ENCODE peak calls at places on chromosomes 16 and 17, in four cellular contexts. One of them, this sample, is unnamed.

GRCh38 chr17:66272699-66273390 is 29.6 kb upstream of the PRKCA start:
- DNase-seq in K562: peak
- DNase-seq in HepG2: no peak
- DNase-seq in A549: peak
- DNase-seq in this sample: no peak

GRCh38 chr17:42345396-42346078 is 42.7 kb downstream of the STAT3 start:
- DNase-seq in HepG2: no peak
- DNase-seq in K562: no peak
- DNase-seq in A549: no peak
- DNase-seq in this sample: no peak

GRCh38 chr17:16940116-16940881 is 31.6 kb downstream of the TNFRSF13B start:
- DNase-seq in A549: no peak
- DNase-seq in K562: no peak
- DNase-seq in HepG2: no peak
- DNase-seq in this sample: peak

GRCh38 chr17:54900457-54901229 is at the start of gene TOM1L1:
- DNase-seq in K562: peak
- DNase-seq in HepG2: peak
- DNase-seq in A549: peak
- DNase-seq in this sample: peak

GRCh38 chr17:45672301-45672700 is 111.8 kb upstream of the CRHR1 start:
- DNase-seq in A549: no peak
- DNase-seq in K562: peak
- DNase-seq in HepG2: no peak
- DNase-seq in this sample: no peak

GRCh38 chr17:42153919-42154491 is 784 bp downstream of the RAB5C start:
- DNase-seq in HepG2: peak
- DNase-seq in K562: peak
- DNase-seq in A549: no peak
- DNase-seq in this sample: no peak

GRCh38 chr16:12584488-12585233 is 219.0 kb downstream of the CPPED1 start:
- DNase-seq in A549: no peak
- DNase-seq in HepG2: peak
- DNase-seq in K562: no peak
- DNase-seq in this sample: no peak

GRCh38 chr17:81428121-81428515 is 32.9 kb downstream of the BAHCC1 start:
- DNase-seq in A549: no peak
- DNase-seq in K562: no peak
- DNase-seq in HepG2: no peak
- DNase-seq in this sample: no peak

GRCh38 chr17:72733619-72734282 is 358.7 kb downstream of the SLC39A11 start:
- DNase-seq in HepG2: peak
- DNase-seq in A549: no peak
- DNase-seq in K562: no peak
- DNase-seq in this sample: no peak

GRCh38 chr17:29376667-29377268 is 13.4 kb upstream of the TAOK1 start:
- DNase-seq in K562: no peak
- DNase-seq in HepG2: no peak
- DNase-seq in A549: peak
- DNase-seq in this sample: no peak

GRCh38 chr17:53227514-53227913 is 595.2 kb upstream of the KIF2B start:
- DNase-seq in HepG2: no peak
- DNase-seq in K562: no peak
- DNase-seq in A549: no peak
- DNase-seq in this sample: no peak

GRCh38 chr17:56908061-56908542 is 5.7 kb downstream of the TRIM25 start:
- DNase-seq in HepG2: no peak
- DNase-seq in K562: no peak
- DNase-seq in A549: no peak
- DNase-seq in this sample: no peak

GRCh38 chr17:58520843-58521430 is 6.5 kb upstream of the MTMR4 start:
- DNase-seq in HepG2: peak
- DNase-seq in A549: no peak
- DNase-seq in K562: no peak
- DNase-seq in this sample: no peak

GRCh38 chr17:73727941-73728340 is 83.7 kb upstream of the SDK2 start:
- DNase-seq in HepG2: no peak
- DNase-seq in A549: no peak
- DNase-seq in K562: no peak
- DNase-seq in this sample: no peak

GRCh38 chr16:72455743-72456659 is 284.0 kb upstream of the PMFBP1 start:
- DNase-seq in K562: no peak
- DNase-seq in A549: no peak
- DNase-seq in HepG2: peak
- DNase-seq in this sample: no peak

GRCh38 chr17:42667088-42667951 is 8.2 kb downstream of the TUBG2 start:
- DNase-seq in K562: no peak
- DNase-seq in A549: peak
- DNase-seq in HepG2: peak
- DNase-seq in this sample: no peak

GRCh38 chr16:3112058-3112880 is at the start of gene ZNF205:
- DNase-seq in A549: peak
- DNase-seq in K562: peak
- DNase-seq in HepG2: peak
- DNase-seq in this sample: no peak

GRCh38 chr16:87216824-87217205 is 100.4 kb downstream of the C16orf95 start:
- DNase-seq in K562: no peak
- DNase-seq in A549: no peak
- DNase-seq in HepG2: no peak
- DNase-seq in this sample: no peak

GRCh38 chr16:47779201-47780016 is 318.3 kb downstream of the PHKB start:
- DNase-seq in A549: no peak
- DNase-seq in K562: peak
- DNase-seq in HepG2: no peak
- DNase-seq in this sample: peak

GRCh38 chr17:78132086-78132676 is 1.6 kb downstream of the TMC8 start:
- DNase-seq in K562: no peak
- DNase-seq in A549: no peak
- DNase-seq in HepG2: no peak
- DNase-seq in this sample: no peak

GRCh38 chr16:3091551-3091950 is 7.5 kb downstream of the ZSCAN10 start:
- DNase-seq in HepG2: no peak
- DNase-seq in K562: no peak
- DNase-seq in A549: no peak
- DNase-seq in this sample: no peak

GRCh38 chr16:90046971-90047713 is 27.9 kb upstream of the DBNDD1 start:
- DNase-seq in HepG2: peak
- DNase-seq in A549: no peak
- DNase-seq in K562: no peak
- DNase-seq in this sample: peak

GRCh38 chr17:63764701-63765100 is 8.7 kb downstream of the CCDC47 start:
- DNase-seq in HepG2: no peak
- DNase-seq in K562: no peak
- DNase-seq in A549: no peak
- DNase-seq in this sample: no peak

GRCh38 chr16:13421726-13422125 is 498.2 kb upstream of the ERCC4 start:
- DNase-seq in A549: no peak
- DNase-seq in HepG2: no peak
- DNase-seq in K562: no peak
- DNase-seq in this sample: no peak

GRCh38 chr16:6837722-6838121 is 494.9 kb upstream of the RBFOX1 start:
- DNase-seq in HepG2: no peak
- DNase-seq in A549: no peak
- DNase-seq in K562: no peak
- DNase-seq in this sample: no peak

GRCh38 chr17:2406903-2407790 is 6.3 kb upstream of the MNT start:
- DNase-seq in A549: peak
- DNase-seq in K562: no peak
- DNase-seq in HepG2: no peak
- DNase-seq in this sample: no peak

GRCh38 chr16:17470871-17471744 is at the start of gene XYLT1:
- DNase-seq in K562: no peak
- DNase-seq in A549: peak
- DNase-seq in HepG2: no peak
- DNase-seq in this sample: no peak

GRCh38 chr17:39736319-39737165 is 1.2 kb upstream of the GRB7 start:
- DNase-seq in K562: peak
- DNase-seq in HepG2: peak
- DNase-seq in A549: peak
- DNase-seq in this sample: no peak

GRCh38 chr17:39738568-39738901 is 797 bp downstream of the GRB7 start:
- DNase-seq in K562: no peak
- DNase-seq in A549: peak
- DNase-seq in HepG2: peak
- DNase-seq in this sample: peak

GRCh38 chr17:39739020-39739884 is 1.5 kb downstream of the GRB7 start:
- DNase-seq in HepG2: peak
- DNase-seq in A549: peak
- DNase-seq in K562: peak
- DNase-seq in this sample: no peak

GRCh38 chr17:39737331-39737760 is 392 bp upstream of the GRB7 start:
- DNase-seq in K562: no peak
- DNase-seq in HepG2: peak
- DNase-seq in A549: no peak
- DNase-seq in this sample: no peak

DNA sequence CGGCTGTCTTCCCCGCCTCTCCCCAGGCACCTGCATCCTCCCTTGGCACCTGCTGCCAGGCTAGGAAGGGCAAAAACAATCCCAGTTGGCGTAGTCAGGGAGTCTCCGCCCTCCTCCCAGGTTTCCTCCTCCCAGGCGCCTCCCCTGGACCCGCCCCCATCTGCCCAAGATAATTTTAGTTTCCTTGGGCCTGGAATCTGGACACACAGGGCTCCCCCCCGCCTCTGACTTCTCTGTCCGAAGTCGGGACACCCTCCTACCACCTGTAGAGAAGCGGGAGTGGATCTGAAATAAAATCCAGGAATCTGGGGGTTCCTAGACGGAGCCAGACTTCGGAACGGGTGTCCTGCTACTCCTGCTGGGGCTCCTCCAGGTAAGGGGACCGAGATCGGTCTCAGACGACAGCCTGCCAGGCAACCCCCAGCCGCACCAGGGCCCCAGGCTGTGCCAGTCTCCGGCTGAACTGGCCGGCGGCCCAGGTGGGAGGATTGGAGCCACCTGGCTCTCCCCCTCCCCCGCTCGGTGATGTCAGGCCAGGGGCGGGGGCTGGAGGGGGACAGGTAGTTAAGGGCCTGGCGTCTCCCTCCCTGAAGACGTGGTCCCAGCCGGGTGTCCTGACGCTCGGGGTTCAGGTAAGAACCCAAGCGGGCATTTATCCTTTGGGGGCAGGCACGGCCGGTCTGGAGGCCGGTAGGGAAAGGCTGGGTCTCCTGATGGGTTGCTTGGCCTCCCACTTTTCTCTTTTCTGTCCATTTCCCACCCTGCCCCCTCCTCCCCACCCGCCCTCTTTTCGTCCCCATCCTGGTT is at the start of gene GRB7:
- DNase-seq in K562: peak
- DNase-seq in HepG2: peak
- DNase-seq in A549: peak
- DNase-seq in this sample: no peak
- TF ChIP-seq PHF8 in K562: peak
- TF ChIP-seq PHF8 in HepG2: peak
- TF ChIP-seq PHF8 in A549: no peak
- TF ChIP-seq PHF8 in this sample: peak

GRCh38 chr17:5583426-5584382 is 605 bp downstream of the NLRP1 start:
- DNase-seq in HepG2: no peak
- DNase-seq in A549: no peak
- DNase-seq in K562: peak
- DNase-seq in this sample: no peak

GRCh38 chr17:5584971-5585794 is 874 bp upstream of the NLRP1 start:
- DNase-seq in A549: no peak
- DNase-seq in HepG2: no peak
- DNase-seq in K562: no peak
- DNase-seq in this sample: no peak

GRCh38 chr17:5582177-5582885 is 2.0 kb downstream of the NLRP1 start:
- DNase-seq in K562: no peak
- DNase-seq in A549: no peak
- DNase-seq in HepG2: no peak
- DNase-seq in this sample: no peak

GRCh38 chr17:5585814-5586558 is 1.7 kb upstream of the NLRP1 start:
- DNase-seq in A549: no peak
- DNase-seq in HepG2: no peak
- DNase-seq in K562: peak
- DNase-seq in this sample: no peak

GRCh38 chr17:5584383-5584951 is at the start of gene NLRP1:
- DNase-seq in A549: no peak
- DNase-seq in K562: peak
- DNase-seq in HepG2: peak
- DNase-seq in this sample: no peak
- TF ChIP-seq PHF8 in A549: no peak
- TF ChIP-seq PHF8 in K562: no peak
- TF ChIP-seq PHF8 in HepG2: no peak
- TF ChIP-seq PHF8 in this sample: no peak

GRCh38 chr17:67422887-67423286 is 45.8 kb downstream of the PITPNC1 start:
- DNase-seq in HepG2: peak
- DNase-seq in K562: no peak
- DNase-seq in A549: no peak
- DNase-seq in this sample: no peak
- TF ChIP-seq PHF8 in HepG2: no peak
- TF ChIP-seq PHF8 in K562: no peak
- TF ChIP-seq PHF8 in A549: no peak
- TF ChIP-seq PHF8 in this sample: no peak

GRCh38 chr17:3891626-3892094 is 1.2 kb downstream of the CAMKK1 start:
- DNase-seq in HepG2: no peak
- DNase-seq in K562: no peak
- DNase-seq in A549: no peak
- DNase-seq in this sample: no peak

GRCh38 chr17:3889613-3890012 is 3.2 kb downstream of the CAMKK1 start:
- DNase-seq in K562: no peak
- DNase-seq in HepG2: no peak
- DNase-seq in A549: no peak
- DNase-seq in this sample: no peak

GRCh38 chr17:3888343-3889171 is 4.3 kb downstream of the CAMKK1 start:
- DNase-seq in K562: peak
- DNase-seq in HepG2: no peak
- DNase-seq in A549: no peak
- DNase-seq in this sample: peak

GRCh38 chr17:3890893-3891219 is 2.0 kb downstream of the CAMKK1 start:
- DNase-seq in HepG2: no peak
- DNase-seq in A549: no peak
- DNase-seq in K562: no peak
- DNase-seq in this sample: no peak

DNA sequence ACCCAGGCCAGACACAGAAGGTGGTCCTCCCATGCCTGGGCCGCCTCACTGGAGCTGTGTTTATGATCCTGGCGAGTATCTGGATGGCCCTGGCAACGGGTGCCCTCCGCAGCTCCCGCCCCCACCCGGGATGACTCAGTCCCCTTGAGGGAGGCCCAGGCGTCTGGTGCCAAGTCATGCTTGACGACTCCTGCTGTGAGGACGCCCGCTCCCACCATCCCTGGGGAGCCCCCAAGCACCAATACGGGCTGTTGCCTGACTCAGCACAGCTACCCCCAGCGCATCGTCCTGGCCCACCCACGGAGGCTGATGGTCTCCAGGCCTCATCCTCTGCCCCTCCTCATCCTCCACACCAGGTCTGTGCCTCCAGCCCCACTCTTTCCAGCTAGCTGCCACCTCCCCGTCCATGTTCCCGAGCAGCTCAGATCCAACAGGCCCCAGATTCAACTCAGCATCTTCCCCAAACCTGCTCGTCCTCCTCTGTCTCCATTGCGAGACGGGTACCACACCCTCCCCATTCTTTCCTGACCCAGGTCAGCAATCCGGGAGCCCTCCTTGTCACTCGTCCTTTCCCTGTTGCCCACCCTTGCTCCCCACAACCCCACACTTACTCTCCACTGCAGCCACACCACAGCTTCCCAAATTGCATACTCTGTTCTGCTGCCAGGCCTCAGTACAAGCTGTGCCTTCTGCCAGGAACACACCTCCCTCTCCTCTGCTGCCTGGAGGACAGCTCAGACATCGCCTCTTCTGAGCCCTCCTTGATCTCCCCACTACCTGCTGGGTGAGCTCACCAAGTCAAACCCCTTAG is 2.6 kb downstream of the CAMKK1 start:
- DNase-seq in K562: peak
- DNase-seq in HepG2: no peak
- DNase-seq in A549: peak
- DNase-seq in this sample: no peak
- TF ChIP-seq PHF8 in K562: no peak
- TF ChIP-seq PHF8 in HepG2: no peak
- TF ChIP-seq PHF8 in A549: no peak
- TF ChIP-seq PHF8 in this sample: no peak

This sample was measured in H1.